ENCODE peak calls at places on chromosomes 1 and 21, in six cellular contexts. One of them, this sample, is unnamed. For H3K36me3 and H3K4me1, the result is how much of the 10 kb centered on the place peaks cover.

GRCh38 chr1:228830185-228830953 is 95.1 kb downstream of the RHOU start:
- DNase-seq in K562: no peak
- DNase-seq in transverse colon: peak
- DNase-seq in stomach: peak
- DNase-seq in sigmoid colon: peak
- DNase-seq in H1: no peak
- DNase-seq in this sample: peak

GRCh38 chr1:12617901-12618660 is at the start of gene DHRS3:
- DNase-seq in transverse colon: peak
- DNase-seq in sigmoid colon: peak
- DNase-seq in K562: peak
- DNase-seq in stomach: peak
- DNase-seq in H1: no peak
- DNase-seq in this sample: peak

GRCh38 chr1:52792002-52792401 is 50.6 kb upstream of the ZYG11A start:
- DNase-seq in K562: no peak
- DNase-seq in stomach: no peak
- DNase-seq in sigmoid colon: no peak
- DNase-seq in transverse colon: no peak
- DNase-seq in H1: no peak
- DNase-seq in this sample: no peak

GRCh38 chr1:10664251-10664650 is 132.2 kb downstream of the CASZ1 start:
- DNase-seq in H1: no peak
- DNase-seq in transverse colon: no peak
- DNase-seq in sigmoid colon: no peak
- DNase-seq in stomach: peak
- DNase-seq in K562: no peak
- DNase-seq in this sample: no peak

GRCh38 chr1:76141898-76142297 is 67.4 kb downstream of the ST6GALNAC3 start:
- DNase-seq in stomach: no peak
- DNase-seq in sigmoid colon: no peak
- DNase-seq in K562: no peak
- DNase-seq in H1: no peak
- DNase-seq in transverse colon: no peak
- DNase-seq in this sample: no peak

GRCh38 chr1:118627435-118627834 is 360.7 kb downstream of the TBX15 start:
- DNase-seq in H1: no peak
- DNase-seq in sigmoid colon: no peak
- DNase-seq in stomach: no peak
- DNase-seq in transverse colon: no peak
- DNase-seq in K562: no peak
- DNase-seq in this sample: no peak

GRCh38 chr1:184311580-184311979 is 75.2 kb upstream of the C1orf21 start:
- DNase-seq in sigmoid colon: no peak
- DNase-seq in K562: no peak
- DNase-seq in transverse colon: no peak
- DNase-seq in stomach: no peak
- DNase-seq in H1: no peak
- DNase-seq in this sample: no peak

GRCh38 chr1:90155721-90156487 is 161.0 kb downstream of the ZNF326 start:
- DNase-seq in H1: no peak
- DNase-seq in stomach: no peak
- DNase-seq in sigmoid colon: no peak
- DNase-seq in transverse colon: no peak
- DNase-seq in K562: no peak
- DNase-seq in this sample: no peak

GRCh38 chr1:155218854-155219591 is 10.5 kb downstream of the MTX1 start:
- DNase-seq in stomach: no peak
- DNase-seq in transverse colon: peak
- DNase-seq in H1: no peak
- DNase-seq in K562: peak
- DNase-seq in sigmoid colon: no peak
- DNase-seq in this sample: no peak

GRCh38 chr1:80656011-80656627 is 1144.6 kb upstream of the ADGRL2 start:
- DNase-seq in transverse colon: no peak
- DNase-seq in K562: no peak
- DNase-seq in stomach: peak
- DNase-seq in sigmoid colon: no peak
- DNase-seq in H1: no peak
- DNase-seq in this sample: no peak

GRCh38 chr1:157371211-157371610 is 181.1 kb downstream of the FCRL5 start:
- DNase-seq in transverse colon: no peak
- DNase-seq in K562: no peak
- DNase-seq in sigmoid colon: no peak
- DNase-seq in H1: no peak
- DNase-seq in stomach: no peak
- DNase-seq in this sample: no peak

GRCh38 chr1:41447995-41448770 is 36.3 kb downstream of the EDN2 start:
- DNase-seq in sigmoid colon: no peak
- DNase-seq in H1: no peak
- DNase-seq in transverse colon: no peak
- DNase-seq in K562: no peak
- DNase-seq in stomach: no peak
- DNase-seq in this sample: peak

GRCh38 chr1:2344121-2344681 is 47.2 kb downstream of the MORN1 start:
- DNase-seq in stomach: no peak
- DNase-seq in transverse colon: no peak
- DNase-seq in H1: no peak
- DNase-seq in K562: no peak
- DNase-seq in sigmoid colon: no peak
- DNase-seq in this sample: no peak

GRCh38 chr1:90864681-90865080 is 147.6 kb upstream of the BARHL2 start:
- DNase-seq in transverse colon: no peak
- DNase-seq in sigmoid colon: no peak
- DNase-seq in H1: no peak
- DNase-seq in stomach: no peak
- DNase-seq in K562: no peak
- DNase-seq in this sample: no peak

GRCh38 chr1:114671939-114672275 is 2.1 kb upstream of the DENND2C start:
- DNase-seq in H1: no peak
- DNase-seq in stomach: no peak
- DNase-seq in sigmoid colon: no peak
- DNase-seq in transverse colon: no peak
- DNase-seq in K562: no peak
- DNase-seq in this sample: no peak

GRCh38 chr1:1272341-1273151 is 1.1 kb downstream of the UBE2J2 start:
- DNase-seq in K562: no peak
- DNase-seq in transverse colon: peak
- DNase-seq in sigmoid colon: no peak
- DNase-seq in stomach: peak
- DNase-seq in H1: no peak
- DNase-seq in this sample: peak

GRCh38 chr1:35605071-35605881 is 32.2 kb downstream of the TFAP2E start:
- DNase-seq in sigmoid colon: no peak
- DNase-seq in stomach: no peak
- DNase-seq in transverse colon: no peak
- DNase-seq in H1: no peak
- DNase-seq in K562: no peak
- DNase-seq in this sample: no peak

GRCh38 chr1:8889925-8890785 is 11.7 kb upstream of the ENO1 start:
- DNase-seq in stomach: peak
- DNase-seq in transverse colon: peak
- DNase-seq in H1: no peak
- DNase-seq in sigmoid colon: peak
- DNase-seq in K562: no peak
- DNase-seq in this sample: peak

GRCh38 chr1:157377216-157377821 is 175.0 kb downstream of the FCRL5 start:
- DNase-seq in H1: peak
- DNase-seq in stomach: peak
- DNase-seq in K562: peak
- DNase-seq in sigmoid colon: no peak
- DNase-seq in transverse colon: peak
- DNase-seq in this sample: no peak

GRCh38 chr1:33319186-33319948 is 1.5 kb downstream of the A3GALT2 start:
- DNase-seq in H1: no peak
- DNase-seq in stomach: no peak
- DNase-seq in K562: no peak
- DNase-seq in transverse colon: no peak
- DNase-seq in sigmoid colon: no peak
- DNase-seq in this sample: no peak

GRCh38 chr1:221598122-221598521 is 143.8 kb downstream of the DUSP10 start:
- DNase-seq in K562: no peak
- DNase-seq in H1: no peak
- DNase-seq in transverse colon: no peak
- DNase-seq in sigmoid colon: no peak
- DNase-seq in stomach: no peak
- DNase-seq in this sample: no peak

GRCh38 chr21:31710586-31710985 is 21.3 kb downstream of the SCAF4 start:
- DNase-seq in K562: no peak
- DNase-seq in sigmoid colon: no peak
- DNase-seq in stomach: no peak
- DNase-seq in H1: no peak
- DNase-seq in transverse colon: no peak
- DNase-seq in this sample: no peak

GRCh38 chr1:243723458-243724043 is 126.5 kb downstream of the AKT3 start:
- DNase-seq in sigmoid colon: no peak
- DNase-seq in H1: no peak
- DNase-seq in stomach: no peak
- DNase-seq in transverse colon: no peak
- DNase-seq in K562: no peak
- DNase-seq in this sample: no peak

GRCh38 chr1:16245476-16246196 is 8.7 kb upstream of the CPLANE2 start:
- DNase-seq in sigmoid colon: no peak
- DNase-seq in K562: no peak
- DNase-seq in H1: no peak
- DNase-seq in stomach: no peak
- DNase-seq in transverse colon: no peak
- DNase-seq in this sample: no peak

GRCh38 chr1:20875198-20875973 is 88.3 kb upstream of the HP1BP3 start:
- DNase-seq in sigmoid colon: no peak
- DNase-seq in K562: no peak
- DNase-seq in H1: no peak
- DNase-seq in transverse colon: peak
- DNase-seq in stomach: no peak
- DNase-seq in this sample: no peak
- H3K36me3 ChIP-seq in sigmoid colon: under half
- H3K36me3 ChIP-seq in K562: under half
- H3K36me3 ChIP-seq in H1: under half
- H3K36me3 ChIP-seq in transverse colon: under half
- H3K36me3 ChIP-seq in stomach: under half
- H3K36me3 ChIP-seq in this sample: under half

GRCh38 chr1:19532519-19532918 is 47.2 kb upstream of the CAPZB start:
- DNase-seq in sigmoid colon: peak
- DNase-seq in stomach: no peak
- DNase-seq in K562: no peak
- DNase-seq in transverse colon: no peak
- DNase-seq in H1: no peak
- DNase-seq in this sample: no peak
- TF ChIP-seq POLR2AphosphoS5 in sigmoid colon: peak
- TF ChIP-seq POLR2AphosphoS5 in stomach: no peak
- TF ChIP-seq POLR2AphosphoS5 in K562: no peak
- TF ChIP-seq POLR2AphosphoS5 in transverse colon: no peak
- TF ChIP-seq POLR2AphosphoS5 in H1: no peak
- TF ChIP-seq POLR2AphosphoS5 in this sample: no peak

GRCh38 chr1:161731241-161731640 is 9.9 kb downstream of the FCRLB start:
- DNase-seq in stomach: no peak
- DNase-seq in H1: no peak
- DNase-seq in K562: no peak
- DNase-seq in transverse colon: no peak
- DNase-seq in sigmoid colon: no peak
- DNase-seq in this sample: no peak
- H3K4me1 ChIP-seq in stomach: under half
- H3K4me1 ChIP-seq in H1: under half
- H3K4me1 ChIP-seq in K562: under half
- H3K4me1 ChIP-seq in transverse colon: under half
- H3K4me1 ChIP-seq in sigmoid colon: under half
- H3K4me1 ChIP-seq in this sample: under half

DNA sequence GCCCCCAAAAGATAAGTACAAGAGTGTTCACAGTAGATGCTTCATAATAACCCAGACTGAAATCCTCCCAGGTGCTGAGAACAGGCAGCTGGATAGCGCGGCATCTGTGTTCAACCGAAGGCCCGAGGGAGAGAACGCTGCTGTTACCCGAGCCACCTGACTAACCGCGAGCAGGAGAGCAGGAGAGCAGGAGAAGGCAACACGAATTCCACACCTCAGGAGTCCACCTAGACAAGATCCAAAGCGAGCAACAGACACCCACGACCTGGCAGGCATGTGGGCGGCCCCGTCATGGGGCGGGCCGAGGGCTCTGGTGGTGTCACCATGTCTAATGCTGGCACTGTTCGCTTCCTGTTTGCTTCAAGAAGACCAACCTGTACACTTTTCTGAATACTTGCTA is 20.9 kb upstream of the SPATC1L start:
- DNase-seq in K562: no peak
- DNase-seq in sigmoid colon: peak
- DNase-seq in stomach: no peak
- DNase-seq in transverse colon: no peak
- DNase-seq in H1: no peak
- DNase-seq in this sample: no peak
- H3K36me3 ChIP-seq in K562: half or more
- H3K36me3 ChIP-seq in sigmoid colon: under half
- H3K36me3 ChIP-seq in stomach: half or more
- H3K36me3 ChIP-seq in transverse colon: under half
- H3K36me3 ChIP-seq in H1: under half
- H3K36me3 ChIP-seq in this sample: under half

DNA sequence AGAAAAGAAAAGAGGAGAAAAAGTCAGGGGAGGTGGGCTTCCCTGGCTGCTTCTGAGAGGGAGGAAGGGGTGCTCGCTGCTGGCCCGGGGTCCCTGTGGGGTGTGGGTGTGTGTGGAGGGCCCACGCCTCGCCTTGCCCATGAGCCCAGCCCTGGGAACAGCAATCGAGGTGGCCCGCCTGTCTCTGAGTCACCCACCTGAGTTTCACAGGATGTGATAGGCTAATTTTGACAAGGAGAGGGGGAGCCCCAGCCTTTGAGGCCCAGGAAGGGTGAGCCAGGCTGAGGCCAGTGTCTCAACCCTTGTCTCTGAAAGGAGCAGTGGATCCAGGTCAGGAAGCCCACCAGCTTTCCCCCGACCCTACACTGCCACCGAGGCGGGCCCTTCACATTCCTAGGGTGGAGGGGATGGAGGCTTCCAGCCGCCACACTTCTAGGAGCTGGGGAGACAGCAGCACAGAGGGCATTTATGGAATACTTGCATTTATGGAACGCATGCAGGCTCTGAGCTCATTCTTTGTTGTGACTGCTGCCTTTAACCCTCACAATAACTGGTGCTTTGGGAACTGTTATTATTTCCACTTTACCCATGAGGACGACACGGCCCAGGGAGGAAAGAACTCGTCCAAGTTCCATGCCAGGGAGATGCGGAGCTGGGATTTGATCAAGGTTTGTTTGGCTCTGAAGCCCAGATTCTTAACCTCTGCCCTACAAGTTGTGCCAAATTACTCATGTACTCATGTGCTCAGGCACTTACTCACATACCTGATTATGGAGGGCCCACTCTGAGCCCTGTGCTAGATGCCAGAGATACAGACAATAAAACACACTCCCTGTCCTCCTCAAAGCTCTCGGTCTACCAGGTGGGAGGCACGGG is 49.3 kb upstream of the IFNLR1 start:
- DNase-seq in sigmoid colon: no peak
- DNase-seq in K562: no peak
- DNase-seq in stomach: peak
- DNase-seq in H1: no peak
- DNase-seq in transverse colon: peak
- DNase-seq in this sample: no peak
- TF ChIP-seq POLR2AphosphoS5 in sigmoid colon: no peak
- TF ChIP-seq POLR2AphosphoS5 in K562: no peak
- TF ChIP-seq POLR2AphosphoS5 in stomach: no peak
- TF ChIP-seq POLR2AphosphoS5 in H1: no peak
- TF ChIP-seq POLR2AphosphoS5 in transverse colon: no peak
- TF ChIP-seq POLR2AphosphoS5 in this sample: no peak